ENCODE peak calls at places on chromosomes 12 and 14, in ten cellular contexts. K is choroid plexus epithelial cell, S is stomach, R is mucosa of descending colon, F is AG10803, L is GM23338, D is bronchial epithelial cell, Y is heart right ventricle, Q is lower lobe of right lung, W is AG04449. X is an unnamed sample.

GRCh38 chr14:28142400-28143015 is 624.1 kb upstream of the FOXG1 start:
- DNase-seq in K (peak; percentile 53), D (peak; percentile 1), L (peak; percentile 57), Q (no peak), S (no peak), W (no peak), F (no peak), Y (no peak), R (no peak), X (no peak)

GRCh38 chr14:72892103-72892878 is 1.6 kb downstream of the DPF3 start:
- DNase-seq in F (no peak), L (peak; percentile 71), R (peak; percentile 46), K (peak; percentile 58), D (no peak), S (no peak), W (no peak), Q (no peak), Y (no peak), X (no peak)

GRCh38 chr12:125340791-125341190 is 275.6 kb downstream of the AACS start:
- DNase-seq in Q (no peak), D (peak; percentile 47), W (peak; percentile 53), F (peak; percentile 39), S (no peak), K (peak; percentile 30), L (no peak), Y (peak; percentile 50), R (peak; percentile 40), X (peak; percentile 93)

GRCh38 chr12:111455448-111456320 is 50.0 kb downstream of the SH2B3 start:
- DNase-seq in D (no peak), S (no peak), L (no peak), Q (no peak), F (peak; percentile 74), K (peak; percentile 91), W (no peak), R (no peak), Y (no peak), X (no peak)

GRCh38 chr12:22238211-22238610 is 96.3 kb downstream of the ST8SIA1 start:
- DNase-seq in L (no peak), W (no peak), D (no peak), K (no peak), Y (no peak), F (peak; percentile 23), Q (no peak), R (no peak), S (no peak), X (no peak)

GRCh38 chr12:116714175-116714574 is 23.7 kb downstream of the SPRING1 start:
- DNase-seq in W (no peak), K (no peak), S (no peak), Q (no peak), L (no peak), D (no peak), F (no peak), Y (no peak), R (no peak), X (no peak)

GRCh38 chr12:56162468-56163290 is 4.5 kb downstream of the MYL6 start:
- DNase-seq in Y (no peak), R (no peak), K (no peak), S (no peak), F (no peak), Q (no peak), D (no peak), L (peak; percentile 64), W (no peak), X (no peak)

GRCh38 chr12:132827763-132828703 is 636 bp downstream of the GOLGA3 start:
- DNase-seq in W (peak; percentile 29), D (peak; percentile 72), F (peak; percentile 80), R (peak; percentile 83), S (peak; percentile 58), Y (peak; percentile 14), L (peak; percentile 24), K (peak; percentile 79), Q (peak; percentile 64), X (peak; percentile 36)

GRCh38 chr12:57765003-57765697 is 1.7 kb downstream of the CYP27B1 start:
- DNase-seq in Q (peak; percentile 63), D (peak; percentile 83), S (peak; percentile 45), Y (no peak), K (peak; percentile 29), F (no peak), R (peak; percentile 73), L (peak; percentile 86), W (no peak), X (no peak)

GRCh38 chr14:60506462-60506984 is 2.4 kb upstream of the SIX6 start:
- DNase-seq in S (no peak), D (no peak), K (no peak), Q (no peak), R (no peak), L (peak; percentile 51), W (no peak), F (no peak), Y (no peak), X (no peak)

GRCh38 chr14:60508707-60509437 is at the start of gene SIX6:
- DNase-seq in D (no peak), S (no peak), F (peak; percentile 6), W (no peak), R (no peak), L (peak; percentile 92), Y (no peak), Q (no peak), K (peak; percentile 22), X (no peak)

GRCh38 chr14:60508363-60508706 is 611 bp upstream of the SIX6 start:
- DNase-seq in D (no peak), W (no peak), F (no peak), Q (no peak), S (no peak), K (no peak), R (no peak), L (no peak), Y (no peak), X (no peak)

GRCh38 chr14:60506010-60506409 is 2.9 kb upstream of the SIX6 start:
- DNase-seq in D (no peak), L (peak; percentile 30), Q (no peak), K (no peak), S (no peak), W (no peak), Y (no peak), R (no peak), F (no peak), X (no peak)

GRCh38 chr14:60506985-60507829 is 1.7 kb upstream of the SIX6 start:
- DNase-seq in Q (no peak), W (no peak), S (no peak), K (no peak), L (peak; percentile 44), F (no peak), D (no peak), Y (no peak), R (no peak), X (no peak)
- H3K4me3 ChIP-seq in Q (no peak overlapping the region), W (no peak overlapping the region), S (no peak overlapping the region), K (no peak overlapping the region), L (peak overlapping the region; percentile 54), F (no peak overlapping the region), D (no peak overlapping the region), Y (no peak overlapping the region), R (no peak overlapping the region), X (no peak overlapping the region)

GRCh38 chr14:33163109-33163508 is 224.4 kb downstream of the NPAS3 start:
- DNase-seq in S (no peak), K (no peak), L (no peak), F (no peak), Y (no peak), Q (no peak), R (no peak), D (no peak), W (no peak), X (no peak)

GRCh38 chr14:33165926-33166289 is 227.2 kb downstream of the NPAS3 start:
- DNase-seq in L (no peak), K (no peak), Q (no peak), F (no peak), Y (no peak), W (no peak), R (no peak), S (no peak), D (no peak), X (no peak)

GRCh38 chr14:33165144-33165925 is 226.7 kb downstream of the NPAS3 start:
- DNase-seq in L (peak; percentile 48), Y (no peak), Q (no peak), S (no peak), D (peak; percentile 20), K (peak; percentile 28), F (no peak), W (no peak), R (no peak), X (no peak)
- H3K4me3 ChIP-seq in L (no peak overlapping the region), Y (no peak overlapping the region), Q (no peak overlapping the region), S (no peak overlapping the region), D (no peak overlapping the region), K (no peak overlapping the region), F (no peak overlapping the region), W (no peak overlapping the region), R (no peak overlapping the region), X (no peak overlapping the region)

GRCh38 chr12:102479984-102480383 is 379 bp downstream of the IGF1 start:
- DNase-seq in W (no peak), Y (no peak), S (no peak), L (no peak), D (no peak), Q (no peak), K (no peak), R (no peak), F (no peak), X (no peak)

GRCh38 chr12:102481705-102482104 is 1.3 kb upstream of the IGF1 start:
- DNase-seq in Q (no peak), R (no peak), W (no peak), S (no peak), K (no peak), Y (no peak), D (no peak), F (no peak), L (no peak), X (no peak)

GRCh38 chr12:102479099-102479887 is 1.1 kb downstream of the IGF1 start:
- DNase-seq in S (no peak), R (no peak), Q (no peak), W (no peak), F (peak; percentile 14), Y (no peak), K (no peak), L (peak; percentile 42), D (peak; percentile 37), X (no peak)

GRCh38 chr12:102480401-102480800 is at the start of gene IGF1:
- DNase-seq in Y (no peak), W (no peak), K (peak; percentile 66), F (peak; percentile 78), S (no peak), D (no peak), L (peak; percentile 12), R (no peak), Q (no peak), X (peak; percentile 16)

GRCh38 chr12:102478416-102479098 is 1.8 kb downstream of the IGF1 start:
- DNase-seq in R (no peak), Y (no peak), F (no peak), Q (no peak), W (no peak), S (peak; percentile 28), K (no peak), L (peak; percentile 62), D (peak; percentile 26), X (no peak)
- H3K4me3 ChIP-seq in R (no peak overlapping the region), Y (peak overlapping the region; percentile 50), F (no peak overlapping the region), Q (peak overlapping the region; percentile 43), W (no peak overlapping the region), S (peak overlapping the region; percentile 34), K (no peak overlapping the region), L (no peak overlapping the region), D (no peak overlapping the region), X (no peak overlapping the region)

DNA sequence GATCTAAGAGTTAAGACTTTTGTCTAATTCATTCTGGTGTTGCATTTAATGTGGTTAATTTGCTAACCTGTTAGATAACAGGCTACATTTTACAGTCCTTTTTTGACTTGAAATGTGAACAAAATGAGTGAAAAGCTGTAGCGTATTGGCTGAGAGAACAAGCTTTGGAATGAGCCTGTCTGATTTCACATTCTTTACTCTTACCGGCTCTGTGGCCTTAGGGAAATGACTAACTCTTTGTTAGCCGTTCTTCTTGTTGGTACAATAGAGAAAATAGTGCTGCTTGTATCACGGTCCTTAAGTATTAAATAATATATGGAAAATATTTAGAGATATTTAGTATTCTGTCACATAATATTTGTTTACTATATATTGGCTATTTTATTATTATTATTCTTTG is 1.9 kb downstream of the MNAT1 start:
- DNase-seq in Y (no peak), Q (no peak), D (peak; percentile 79), R (no peak), L (peak; percentile 37), W (no peak), F (peak; percentile 70), S (no peak), K (peak; percentile 85), X (no peak)
- H3K4me3 ChIP-seq in Y (no peak overlapping the region), Q (peak overlapping the region; percentile 72), D (no peak overlapping the region), R (no peak overlapping the region), L (peak overlapping the region; percentile 80), W (peak overlapping the region; percentile 96), F (peak overlapping the region; percentile 70), S (no peak overlapping the region), K (peak overlapping the region; percentile 25), X (peak overlapping the region; percentile 70)

X was measured in skeletal muscle cell.